ENCODE peak calls at places on chromosomes 7 and 10, in six cellular contexts. B is CD8-positive, alpha-beta memory T cell; V is suprapubic skin; K is HCT116; W is heart left ventricle; F is left lung. J is an unnamed sample.

GRCh38 chr10:3735175-3735574 is 49.8 kb downstream of the KLF6 start:
- DNase-seq in F (no peak), W (no peak), V (no peak), K (no peak), B (no peak), J (no peak)

GRCh38 chr7:47327698-47328391 is 254.1 kb downstream of the TNS3 start:
- DNase-seq in F (peak), W (peak), B (no peak), K (no peak), V (peak), J (peak)

GRCh38 chr7:37265006-37265405 is 183.7 kb downstream of the ELMO1 start:
- DNase-seq in F (no peak), K (no peak), V (no peak), B (no peak), W (no peak), J (no peak)

GRCh38 chr10:77763453-77764430 is 126.1 kb upstream of the KCNMA1 start:
- DNase-seq in W (no peak), F (no peak), B (no peak), V (no peak), K (no peak), J (no peak)

GRCh38 chr7:5284304-5285281 is 1.9 kb downstream of the SLC29A4 start:
- DNase-seq in F (no peak), W (peak), K (peak), V (no peak), B (no peak), J (peak)

GRCh38 chr10:110414563-110415309 is 83.0 kb upstream of the DUSP5 start:
- DNase-seq in V (no peak), K (peak), B (peak), F (peak), W (no peak), J (peak)

GRCh38 chr10:36489181-36489927 is 636.0 kb upstream of the ANKRD30A start:
- DNase-seq in W (peak), B (no peak), V (no peak), F (no peak), K (no peak), J (peak)

GRCh38 chr7:4271716-4272015 is 410.4 kb upstream of the FOXK1 start:
- DNase-seq in V (no peak), B (no peak), K (no peak), W (no peak), F (no peak), J (no peak)

GRCh38 chr10:123269675-123270074 is 115.5 kb downstream of the BUB3 start:
- DNase-seq in V (no peak), W (no peak), B (no peak), F (no peak), K (no peak), J (no peak)

GRCh38 chr7:27730112-27730511 is 9.8 kb upstream of the TAX1BP1 start:
- DNase-seq in K (no peak), B (no peak), W (no peak), V (no peak), F (no peak), J (no peak)

GRCh38 chr10:34323197-34323596 is 491.9 kb downstream of the PARD3 start:
- DNase-seq in W (no peak), B (no peak), F (no peak), V (no peak), K (no peak), J (peak)

GRCh38 chr10:132616170-132616994 is 78.8 kb downstream of the INPP5A start:
- DNase-seq in B (peak), V (peak), F (no peak), W (no peak), K (no peak), J (no peak)

GRCh38 chr10:114345701-114346100 is 58.6 kb downstream of the AFAP1L2 start:
- DNase-seq in K (no peak), F (no peak), V (no peak), B (no peak), W (no peak), J (no peak)

GRCh38 chr10:114349505-114350211 is 54.6 kb downstream of the AFAP1L2 start:
- DNase-seq in V (no peak), F (no peak), K (no peak), W (no peak), B (no peak), J (no peak)

GRCh38 chr10:114346176-114347031 is 57.9 kb downstream of the AFAP1L2 start:
- DNase-seq in F (no peak), K (no peak), V (no peak), W (no peak), B (no peak), J (no peak)

GRCh38 chr10:114347191-114347739 is 57.0 kb downstream of the AFAP1L2 start:
- DNase-seq in K (no peak), B (no peak), F (no peak), W (no peak), V (no peak), J (no peak)

DNA sequence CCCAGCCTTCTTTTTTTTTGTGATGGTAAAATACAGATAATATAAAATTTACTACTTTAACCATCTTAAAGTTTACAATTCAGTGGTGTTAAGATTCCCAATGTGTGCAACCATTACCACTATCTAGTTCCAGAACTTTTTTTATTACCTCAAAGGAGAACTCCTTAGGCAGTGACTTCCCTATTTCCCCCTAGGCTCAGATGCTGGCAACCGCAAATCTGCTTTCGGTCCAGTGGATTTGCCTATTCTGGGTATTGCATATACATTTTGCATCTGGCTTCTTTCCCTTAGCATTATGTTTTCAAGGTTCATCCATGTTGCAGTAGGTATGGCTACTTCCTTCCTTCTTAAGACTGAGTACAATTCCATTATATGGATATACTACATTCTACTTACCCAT is 56.5 kb downstream of the AFAP1L2 start:
- DNase-seq in F (no peak), K (no peak), V (no peak), W (no peak), B (no peak), J (no peak)
- H3K27ac ChIP-seq in F (no peak), K (no peak), V (no peak), W (no peak), B (no peak), J (no peak)

GRCh38 chr7:44724276-44724675 is 24.4 kb upstream of the ZMIZ2 start:
- DNase-seq in K (no peak), W (no peak), V (no peak), F (no peak), B (no peak), J (no peak)

GRCh38 chr7:44729949-44730590 is 18.6 kb upstream of the ZMIZ2 start:
- DNase-seq in W (no peak), K (no peak), V (no peak), F (no peak), B (no peak), J (no peak)

GRCh38 chr7:44727346-44728262 is 21.0 kb upstream of the ZMIZ2 start:
- DNase-seq in K (no peak), B (no peak), W (no peak), F (no peak), V (no peak), J (peak)
- H3K27ac ChIP-seq in K (no peak), B (no peak), W (no peak), F (peak), V (no peak), J (peak)

GRCh38 chr7:66182920-66183319 is 22.2 kb upstream of the TPST1 start:
- DNase-seq in F (peak), V (no peak), W (no peak), B (no peak), K (no peak), J (no peak)
- H3K27ac ChIP-seq in F (peak), V (no peak), W (no peak), B (no peak), K (no peak), J (no peak)

DNA sequence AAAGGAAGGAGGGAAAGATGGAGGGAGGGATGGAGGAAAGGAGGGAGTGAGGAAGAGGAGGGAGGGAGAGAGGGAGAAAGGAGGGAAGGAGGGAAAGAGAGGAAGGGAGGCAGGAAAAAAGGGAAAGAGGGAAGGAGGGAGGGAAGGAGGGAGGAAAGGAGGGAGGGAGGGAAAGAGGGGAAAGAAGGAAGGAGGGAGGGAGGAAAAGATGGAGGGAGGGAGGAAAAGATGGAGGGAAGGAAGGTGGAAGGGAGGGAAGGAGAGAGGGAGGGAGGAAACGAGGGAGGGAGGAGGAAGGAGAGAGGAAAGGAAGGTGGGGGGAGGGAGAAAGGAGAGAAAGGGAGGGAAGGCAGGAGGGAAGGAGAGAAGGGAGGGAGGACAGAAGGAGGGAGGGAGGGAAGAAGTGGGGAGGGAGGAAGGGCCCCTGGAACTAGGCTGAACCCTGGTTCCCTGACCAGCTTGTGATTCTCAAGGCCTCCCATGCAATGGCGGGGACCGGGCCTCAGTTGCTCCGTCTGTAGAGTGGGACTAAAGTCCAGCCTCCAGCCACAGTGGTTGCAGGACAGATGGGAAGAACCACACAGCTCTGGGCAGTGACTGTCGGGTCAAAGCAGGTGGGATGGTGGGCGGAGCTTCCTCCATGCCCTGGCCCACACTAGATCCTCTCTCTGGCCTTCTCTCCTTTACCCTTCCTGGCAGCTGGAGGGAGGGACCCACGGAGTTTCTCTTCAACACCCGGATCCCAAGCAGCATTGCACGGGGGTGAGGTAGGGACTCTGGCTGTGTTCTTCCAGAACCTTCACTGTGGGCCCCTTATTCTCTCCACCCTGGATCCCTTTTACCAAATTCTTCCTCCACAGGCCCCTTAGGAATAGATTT is 4.3 kb upstream of the TTYH3 start:
- DNase-seq in K (no peak), V (no peak), F (no peak), W (no peak), B (no peak), J (no peak)
- H3K27ac ChIP-seq in K (no peak), V (no peak), F (peak), W (peak), B (no peak), J (no peak)

J was measured in cardiac muscle cell.